ENCODE peak calls at places on chromosome 12, in eight cellular contexts. S is H9, H is brain microvascular endothelial cell, Q is foreskin fibroblast, G is AG04450, T is AG10803, U is coronary artery, K is IMR-90. V is an unnamed sample.

GRCh38 chr12:115670869-115671268 is 606.6 kb downstream of the MED13L start:
- DNase-seq in S (no peak), H (no peak), Q (no peak), G (no peak), T (no peak), U (no peak), K (no peak), V (no peak)

GRCh38 chr12:64006211-64006610 is 161.7 kb downstream of the SRGAP1 start:
- DNase-seq in S (no peak), H (peak; percentile 90), Q (no peak), G (no peak), T (peak; percentile 80), U (no peak), K (peak; percentile 70), V (no peak)

GRCh38 chr12:47832263-47832933 is 12.7 kb upstream of the HDAC7 start:
- DNase-seq in S (no peak), H (no peak), Q (no peak), G (no peak), T (no peak), U (no peak), K (no peak), V (peak; percentile 97)

GRCh38 chr12:123483602-123484273 is 25.8 kb downstream of the SNRNP35 start:
- DNase-seq in S (no peak), H (no peak), Q (no peak), G (no peak), T (no peak), U (no peak), K (no peak), V (peak; percentile 34)

GRCh38 chr12:12891646-12892355 is 439 bp downstream of the GPRC5A start:
- DNase-seq in S (no peak), H (no peak), Q (peak; percentile 40), G (no peak), T (no peak), U (no peak), K (no peak), V (no peak)

GRCh38 chr12:132490481-132491348 is 764 bp downstream of the FBRSL1 start:
- DNase-seq in S (no peak), H (no peak), Q (peak; percentile 49), G (no peak), T (peak; percentile 12), U (no peak), K (peak; percentile 20), V (peak; percentile 37)

GRCh38 chr12:90055071-90055470 is 346.4 kb upstream of the ATP2B1 start:
- DNase-seq in S (no peak), H (no peak), Q (peak; percentile 38), G (no peak), T (no peak), U (no peak), K (peak; percentile 25), V (no peak)

GRCh38 chr12:105469701-105470100 is 139.2 kb downstream of the C12orf75 start:
- DNase-seq in S (peak; percentile 13), H (no peak), Q (no peak), G (no peak), T (no peak), U (no peak), K (no peak), V (no peak)

GRCh38 chr12:7092986-7093460 is 778 bp upstream of the C1R start:
- DNase-seq in S (no peak), H (no peak), Q (peak; percentile 6), G (no peak), T (no peak), U (no peak), K (no peak), V (no peak)

DNA sequence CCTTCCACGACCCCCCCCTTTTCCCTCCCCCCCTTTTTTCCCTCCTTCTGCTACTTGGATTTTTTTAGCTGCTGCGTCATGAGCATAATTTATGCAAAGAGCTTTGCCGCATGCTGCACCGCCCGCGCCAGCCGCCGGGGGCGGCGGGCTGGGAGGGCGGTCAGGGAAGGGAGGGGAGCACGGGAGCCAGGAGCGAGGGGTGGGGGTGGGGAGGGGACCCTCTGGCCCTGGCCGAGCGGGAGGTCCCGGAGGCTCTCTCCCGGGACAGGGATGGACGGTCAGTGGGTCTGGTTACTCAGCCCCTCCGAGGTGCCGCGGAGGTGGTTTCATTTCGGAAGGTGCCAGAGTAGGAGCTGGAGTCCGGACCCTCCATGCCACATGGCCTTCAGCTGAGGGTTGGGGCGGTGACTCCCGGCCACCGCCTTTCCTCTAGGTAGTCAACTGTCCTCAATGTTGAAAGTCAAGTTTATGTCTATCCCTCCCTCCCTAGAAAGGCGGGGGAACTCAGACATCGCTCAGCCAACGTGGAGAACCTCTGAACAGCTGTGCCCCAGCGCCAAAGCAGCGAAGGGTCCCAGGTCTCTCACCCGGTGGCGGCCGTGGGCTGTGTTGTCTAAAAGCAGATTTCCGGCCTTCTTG is at the start of gene POU6F1:
- DNase-seq in S (peak; percentile 89), H (peak; percentile 60), Q (peak; percentile 93), G (peak; percentile 23), T (peak; percentile 73), U (peak; percentile 89), K (peak; percentile 76), V (peak; percentile 66)
- TF ChIP-seq CTCF in S (peak; percentile 61), H (peak; percentile 66), Q (peak; percentile 40), G (peak; percentile 62), T (peak; percentile 44), U (peak; percentile 78), K (peak; percentile 51), V (peak; percentile 80)

GRCh38 chr12:65822732-65823480 is 1.4 kb upstream of the HMGA2 start:
- DNase-seq in S (peak; percentile 93), H (peak; percentile 69), Q (peak; percentile 89), G (no peak), T (no peak), U (no peak), K (peak; percentile 79), V (peak; percentile 14)
- TF ChIP-seq CTCF in S (no peak), H (peak; percentile 21), Q (no peak), G (peak; percentile 8), T (no peak), U (no peak), K (no peak), V (no peak)

GRCh38 chr12:116881325-116881866 is at the start of gene HRK:
- DNase-seq in S (peak; percentile 74), H (no peak), Q (no peak), G (no peak), T (no peak), U (no peak), K (no peak), V (peak; percentile 7)
- TF ChIP-seq CTCF in S (no peak), H (no peak), Q (no peak), G (no peak), T (no peak), U (no peak), K (no peak), V (no peak)

GRCh38 chr12:109714141-109714912 is 702 bp downstream of the FAM222A start:
- DNase-seq in S (peak; percentile 80), H (no peak), Q (peak; percentile 68), G (no peak), T (peak; percentile 9), U (no peak), K (peak; percentile 20), V (peak; percentile 54)
- TF ChIP-seq CTCF in S (peak; percentile 33), H (peak; percentile 28), Q (no peak), G (no peak), T (no peak), U (no peak), K (peak; percentile 25), V (peak; percentile 40)

GRCh38 chr12:92747151-92747550 is 44.4 kb downstream of the PLEKHG7 start:
- DNase-seq in S (no peak), H (no peak), Q (no peak), G (no peak), T (no peak), U (no peak), K (no peak), V (no peak)
- TF ChIP-seq CTCF in S (no peak), H (no peak), Q (no peak), G (no peak), T (no peak), U (no peak), K (no peak), V (no peak)

DNA sequence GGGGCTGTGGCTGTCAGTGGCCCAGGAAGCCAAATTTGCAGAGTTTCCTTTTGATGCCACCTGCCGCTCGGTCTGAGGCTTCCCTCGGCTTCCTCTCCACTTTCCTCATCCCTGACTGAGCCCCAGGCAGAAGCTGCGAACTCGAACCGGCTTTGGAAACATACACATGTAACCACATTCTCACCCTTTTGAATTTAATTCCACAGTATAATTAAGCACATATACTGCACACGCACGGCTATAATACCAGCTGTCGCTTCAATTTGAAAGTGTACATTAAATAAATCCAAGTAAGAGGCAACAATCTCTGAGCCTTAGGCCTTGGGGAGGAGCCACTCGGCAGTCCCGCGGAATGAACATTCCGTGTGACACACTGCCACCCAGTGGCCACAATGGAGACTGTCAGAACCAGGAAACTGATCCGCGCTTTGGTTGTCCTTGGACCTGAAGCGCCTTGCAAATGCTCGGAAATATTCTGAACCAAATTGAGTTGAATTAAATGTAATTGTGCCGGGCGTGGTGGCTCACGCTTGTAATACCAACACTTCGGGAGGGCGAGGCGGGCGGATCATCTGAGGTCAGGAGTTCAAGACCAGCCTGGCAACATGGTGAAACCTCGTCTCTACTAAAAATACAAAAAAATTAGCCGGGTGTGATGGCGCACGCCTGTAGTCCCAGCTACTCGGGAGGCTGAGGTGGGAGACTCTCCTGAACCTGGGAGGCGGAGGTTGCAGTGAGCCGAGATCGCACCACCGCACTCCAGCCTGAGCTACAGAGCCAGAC is 117.9 kb upstream of the TMPO start:
- DNase-seq in S (peak; percentile 90), H (peak; percentile 78), Q (peak; percentile 89), G (peak; percentile 30), T (peak; percentile 67), U (peak; percentile 83), K (peak; percentile 71), V (peak; percentile 88)
- TF ChIP-seq CTCF in S (peak; percentile 96), H (peak; percentile 90), Q (peak; percentile 86), G (peak; percentile 86), T (peak; percentile 91), U (peak; percentile 87), K (peak; percentile 87), V (peak; percentile 77)

GRCh38 chr12:52041695-52042123 is 9.5 kb upstream of the NR4A1 start:
- DNase-seq in S (peak; percentile 78), H (no peak), Q (peak; percentile 80), G (no peak), T (peak; percentile 70), U (no peak), K (peak; percentile 44), V (peak; percentile 76)
- TF ChIP-seq CTCF in S (no peak), H (no peak), Q (no peak), G (no peak), T (no peak), U (no peak), K (no peak), V (peak; percentile 37)

DNA sequence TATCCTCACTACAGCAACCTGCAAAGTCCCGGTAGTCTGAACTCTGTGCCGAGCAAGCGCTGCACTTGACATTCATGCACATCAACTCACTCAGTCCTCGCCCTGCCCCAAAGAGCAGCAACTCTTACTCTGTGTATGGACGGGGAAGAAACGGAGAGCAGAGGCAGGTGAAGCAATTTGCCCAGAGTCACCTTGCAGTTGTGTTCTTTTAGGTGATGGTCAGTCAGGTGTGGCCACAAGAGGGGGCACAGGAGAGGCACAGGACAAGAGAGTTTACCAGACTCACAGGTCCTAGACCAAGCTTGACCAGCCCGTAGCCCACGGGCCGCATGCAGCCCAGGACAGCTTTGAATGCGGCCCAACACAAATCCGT is 39.1 kb downstream of the TSPAN11 start:
- DNase-seq in S (peak; percentile 81), H (no peak), Q (no peak), G (no peak), T (no peak), U (no peak), K (no peak), V (no peak)
- TF ChIP-seq CTCF in S (peak; percentile 63), H (peak; percentile 42), Q (peak; percentile 20), G (peak; percentile 21), T (no peak), U (no peak), K (peak; percentile 2), V (no peak)